ENCODE peak calls at places on chromosomes 16 and 17, in ten cellular contexts. One of them, this sample, is unnamed.

GRCh38 chr17:4310349-4311060 is 46.7 kb upstream of the ANKFY1 start:
- DNase-seq in T-helper 9 cell: no peak
- DNase-seq in type B pancreatic cell: no peak
- DNase-seq in NCI-H1930: no peak
- DNase-seq in EL: no peak
- DNase-seq in NCI-H2171: no peak
- DNase-seq in activated naive CD4-positive, alpha-beta T cell treated with anti-CD3 and anti-CD28 coated beads for 36 hours: no peak
- DNase-seq in cardiac fibroblast: peak
- DNase-seq in activated CD4-positive, CD25-positive, alpha-beta regulatory T cell: no peak
- DNase-seq in NCI-H69: no peak
- DNase-seq in this sample: no peak

GRCh38 chr16:59993101-59993500 is 1259.0 kb upstream of the GOT2 start:
- DNase-seq in T-helper 9 cell: no peak
- DNase-seq in type B pancreatic cell: no peak
- DNase-seq in NCI-H1930: no peak
- DNase-seq in EL: no peak
- DNase-seq in NCI-H2171: no peak
- DNase-seq in activated naive CD4-positive, alpha-beta T cell treated with anti-CD3 and anti-CD28 coated beads for 36 hours: no peak
- DNase-seq in cardiac fibroblast: no peak
- DNase-seq in activated CD4-positive, CD25-positive, alpha-beta regulatory T cell: no peak
- DNase-seq in NCI-H69: no peak
- DNase-seq in this sample: no peak

GRCh38 chr17:29840884-29841283 is 89.1 kb downstream of the SSH2 start:
- DNase-seq in T-helper 9 cell: no peak
- DNase-seq in type B pancreatic cell: no peak
- DNase-seq in NCI-H1930: no peak
- DNase-seq in EL: peak
- DNase-seq in NCI-H2171: no peak
- DNase-seq in activated naive CD4-positive, alpha-beta T cell treated with anti-CD3 and anti-CD28 coated beads for 36 hours: no peak
- DNase-seq in cardiac fibroblast: peak
- DNase-seq in activated CD4-positive, CD25-positive, alpha-beta regulatory T cell: no peak
- DNase-seq in NCI-H69: no peak
- DNase-seq in this sample: no peak

GRCh38 chr17:34993031-34993430 is 12.7 kb downstream of the LIG3 start:
- DNase-seq in T-helper 9 cell: no peak
- DNase-seq in type B pancreatic cell: no peak
- DNase-seq in NCI-H1930: no peak
- DNase-seq in EL: peak
- DNase-seq in NCI-H2171: no peak
- DNase-seq in activated naive CD4-positive, alpha-beta T cell treated with anti-CD3 and anti-CD28 coated beads for 36 hours: no peak
- DNase-seq in cardiac fibroblast: no peak
- DNase-seq in activated CD4-positive, CD25-positive, alpha-beta regulatory T cell: no peak
- DNase-seq in NCI-H69: no peak
- DNase-seq in this sample: no peak

GRCh38 chr17:29929544-29930398 is at the start of gene SSH2:
- DNase-seq in T-helper 9 cell: peak
- DNase-seq in type B pancreatic cell: peak
- DNase-seq in NCI-H1930: peak
- DNase-seq in EL: peak
- DNase-seq in NCI-H2171: peak
- DNase-seq in activated naive CD4-positive, alpha-beta T cell treated with anti-CD3 and anti-CD28 coated beads for 36 hours: peak
- DNase-seq in cardiac fibroblast: peak
- DNase-seq in activated CD4-positive, CD25-positive, alpha-beta regulatory T cell: peak
- DNase-seq in NCI-H69: peak
- DNase-seq in this sample: peak

GRCh38 chr17:57638284-57638683 is 106.8 kb downstream of the CCDC182 start:
- DNase-seq in T-helper 9 cell: no peak
- DNase-seq in type B pancreatic cell: no peak
- DNase-seq in NCI-H1930: no peak
- DNase-seq in EL: no peak
- DNase-seq in NCI-H2171: no peak
- DNase-seq in activated naive CD4-positive, alpha-beta T cell treated with anti-CD3 and anti-CD28 coated beads for 36 hours: no peak
- DNase-seq in cardiac fibroblast: no peak
- DNase-seq in activated CD4-positive, CD25-positive, alpha-beta regulatory T cell: no peak
- DNase-seq in NCI-H69: no peak
- DNase-seq in this sample: no peak

GRCh38 chr17:45060824-45061605 is at the start of gene NMT1:
- DNase-seq in T-helper 9 cell: peak
- DNase-seq in type B pancreatic cell: peak
- DNase-seq in NCI-H1930: peak
- DNase-seq in EL: peak
- DNase-seq in NCI-H2171: peak
- DNase-seq in activated naive CD4-positive, alpha-beta T cell treated with anti-CD3 and anti-CD28 coated beads for 36 hours: peak
- DNase-seq in cardiac fibroblast: peak
- DNase-seq in activated CD4-positive, CD25-positive, alpha-beta regulatory T cell: peak
- DNase-seq in NCI-H69: peak
- DNase-seq in this sample: peak

GRCh38 chr17:43016216-43016615 is 6.0 kb downstream of the VAT1 start:
- DNase-seq in T-helper 9 cell: no peak
- DNase-seq in type B pancreatic cell: no peak
- DNase-seq in NCI-H1930: no peak
- DNase-seq in EL: no peak
- DNase-seq in NCI-H2171: no peak
- DNase-seq in activated naive CD4-positive, alpha-beta T cell treated with anti-CD3 and anti-CD28 coated beads for 36 hours: no peak
- DNase-seq in cardiac fibroblast: no peak
- DNase-seq in activated CD4-positive, CD25-positive, alpha-beta regulatory T cell: no peak
- DNase-seq in NCI-H69: no peak
- DNase-seq in this sample: no peak

GRCh38 chr17:51869387-51869786 is 289.1 kb downstream of the CA10 start:
- DNase-seq in T-helper 9 cell: no peak
- DNase-seq in type B pancreatic cell: no peak
- DNase-seq in NCI-H1930: no peak
- DNase-seq in EL: peak
- DNase-seq in NCI-H2171: no peak
- DNase-seq in activated naive CD4-positive, alpha-beta T cell treated with anti-CD3 and anti-CD28 coated beads for 36 hours: peak
- DNase-seq in cardiac fibroblast: peak
- DNase-seq in activated CD4-positive, CD25-positive, alpha-beta regulatory T cell: no peak
- DNase-seq in NCI-H69: no peak
- DNase-seq in this sample: no peak

GRCh38 chr16:57871457-57871856 is 69.2 kb upstream of the KIFC3 start:
- DNase-seq in T-helper 9 cell: no peak
- DNase-seq in type B pancreatic cell: no peak
- DNase-seq in NCI-H1930: no peak
- DNase-seq in EL: peak
- DNase-seq in NCI-H2171: no peak
- DNase-seq in activated naive CD4-positive, alpha-beta T cell treated with anti-CD3 and anti-CD28 coated beads for 36 hours: no peak
- DNase-seq in cardiac fibroblast: peak
- DNase-seq in activated CD4-positive, CD25-positive, alpha-beta regulatory T cell: no peak
- DNase-seq in NCI-H69: no peak
- DNase-seq in this sample: no peak